ENCODE peak calls at places on chromosomes 12 and 14, in four cellular contexts. W is tibial artery, D is IMR-90, R is coronary artery. H is an unnamed sample.

GRCh38 chr14:94654071-94654974 is 42.1 kb downstream of the SERPINA3 start:
- DNase-seq in W (no peak), R (peak; percentile 49), D (peak; percentile 5), H (no peak)

GRCh38 chr12:9732966-9733461 is at the start of gene CLECL1:
- DNase-seq in R (no peak), D (no peak), W (no peak), H (no peak)

GRCh38 chr14:58238252-58239247 is 6.1 kb upstream of the PSMA3 start:
- DNase-seq in W (peak; percentile 42), R (no peak), D (no peak), H (peak; percentile 22)

GRCh38 chr12:44930972-44931600 is 55.0 kb upstream of the NELL2 start:
- DNase-seq in R (no peak), W (no peak), D (peak; percentile 73), H (peak; percentile 66)

GRCh38 chr12:113456199-113456598 is 15.5 kb downstream of the LHX5 start:
- DNase-seq in W (no peak), D (no peak), R (no peak), H (no peak)

GRCh38 chr12:57044856-57045255 is 5.1 kb downstream of the MYO1A start:
- DNase-seq in W (no peak), R (no peak), D (peak; percentile 21), H (no peak)

GRCh38 chr12:121296618-121297476 is at the start of gene CAMKK2:
- DNase-seq in R (peak; percentile 88), W (peak; percentile 76), D (peak; percentile 70), H (peak; percentile 90)

GRCh38 chr14:68884031-68885030 is 91.5 kb upstream of the ZFP36L1 start:
- DNase-seq in R (peak; percentile 68), W (peak; percentile 41), D (peak; percentile 96), H (peak; percentile 88)

GRCh38 chr14:61462566-61463195 is 141.3 kb downstream of the PRKCH start:
- DNase-seq in W (no peak), D (peak; percentile 83), R (peak; percentile 38), H (peak; percentile 77)

GRCh38 chr14:96587823-96588385 is 85.7 kb downstream of the PAPOLA start:
- DNase-seq in D (no peak), W (no peak), R (no peak), H (no peak)

GRCh38 chr12:49741882-49742620 is 694 bp downstream of the TMBIM6 start:
- DNase-seq in W (peak; percentile 91), R (peak; percentile 94), D (peak; percentile 86), H (peak; percentile 93)

DNA sequence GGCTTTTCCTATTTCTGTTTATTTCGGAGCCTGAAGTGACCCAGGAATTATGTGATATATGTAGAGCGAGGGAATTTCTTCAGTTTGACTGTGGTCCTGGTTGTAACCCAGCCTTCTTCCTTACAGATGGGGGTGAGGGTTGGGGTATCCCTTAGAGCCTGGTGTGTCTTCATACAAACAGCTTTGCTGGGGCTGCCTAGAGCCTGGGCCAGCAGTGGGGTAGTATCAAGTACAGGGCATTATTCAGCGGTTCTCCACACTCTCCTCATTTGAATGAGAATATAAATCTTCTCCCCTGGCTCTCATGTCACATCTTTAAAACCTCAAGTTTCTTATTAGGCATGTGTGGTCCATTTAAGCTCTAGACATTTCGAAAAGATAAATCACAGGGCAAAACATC is 93.9 kb downstream of the ETV6 start:
- DNase-seq in W (no peak), R (no peak), D (no peak), H (no peak)
- H3K4me3 ChIP-seq in W (no peak overlapping the region), R (no peak overlapping the region), D (no peak overlapping the region), H (no peak overlapping the region)

GRCh38 chr14:54565236-54566151 is 1.4 kb upstream of the SAMD4A start:
- DNase-seq in R (peak; percentile 97), D (peak; percentile 90), W (peak; percentile 97), H (peak; percentile 87)
- TF ChIP-seq CTCF in R (no peak), D (peak; percentile 8), W (no peak), H (no peak)

GRCh38 chr12:110067531-110067930 is 19.2 kb upstream of the C12orf76 start:
- DNase-seq in D (no peak), W (no peak), R (no peak), H (no peak)
- H3K4me3 ChIP-seq in D (no peak overlapping the region), W (no peak overlapping the region), R (no peak overlapping the region), H (no peak overlapping the region)

DNA sequence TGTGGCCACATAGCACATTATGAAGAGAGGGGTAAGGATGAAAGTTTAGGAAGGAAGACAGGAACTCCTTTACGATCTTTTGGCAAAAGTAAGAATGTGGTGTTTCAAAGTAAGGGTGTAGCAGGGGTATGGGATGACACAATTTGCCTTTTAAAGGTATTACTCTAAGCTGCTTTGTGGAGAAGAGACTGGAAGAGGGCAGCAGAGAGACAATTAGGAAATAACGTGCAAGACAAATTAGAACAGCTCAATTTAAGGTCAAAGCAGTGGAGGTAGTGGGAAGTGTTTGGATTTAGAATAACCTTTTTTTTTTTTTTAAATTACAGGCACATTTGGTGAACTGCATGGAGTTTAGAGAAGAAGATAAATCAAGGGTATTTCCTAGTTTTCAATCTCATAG is 342.6 kb downstream of the NOVA1 start:
- DNase-seq in W (no peak), D (peak; percentile 31), R (no peak), H (peak; percentile 52)
- TF ChIP-seq CTCF in W (no peak), D (peak; percentile 56), R (no peak), H (peak; percentile 63)

DNA sequence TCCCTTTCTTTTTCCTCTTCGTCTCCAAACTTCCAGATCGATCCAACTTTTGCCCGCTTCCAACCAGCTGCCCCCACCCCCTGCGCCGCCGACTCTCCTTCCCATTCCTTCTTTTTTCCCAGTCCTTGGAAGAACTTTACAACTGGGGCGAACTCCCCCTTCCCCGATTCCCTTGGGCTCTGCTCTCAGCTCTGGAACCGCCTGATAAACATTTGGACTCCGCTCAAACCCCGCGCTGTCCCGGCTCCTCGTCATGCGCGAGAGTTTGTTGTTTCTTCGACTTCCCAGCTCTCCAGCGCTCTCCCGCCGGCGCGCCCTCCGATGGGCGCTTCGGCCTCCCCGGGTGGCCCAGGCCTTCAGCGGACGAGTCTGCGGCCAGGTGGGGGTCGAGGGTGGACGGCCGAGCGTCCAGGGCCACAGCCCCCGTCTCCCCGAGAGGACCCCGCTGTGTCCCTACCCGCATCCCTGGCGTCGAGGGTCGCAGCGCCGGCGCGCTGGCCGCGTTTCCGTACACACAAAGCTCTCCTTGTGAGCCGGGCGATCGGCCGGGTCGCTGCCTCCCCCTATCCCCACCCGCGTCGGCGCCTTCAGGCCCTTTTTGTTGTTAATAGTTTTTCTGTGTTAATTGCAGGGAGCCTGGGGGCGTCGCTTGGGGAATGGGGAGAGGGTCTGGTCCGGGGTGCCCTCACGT is 819 bp downstream of the MMP14 start:
- DNase-seq in W (peak; percentile 59), D (peak; percentile 63), R (peak; percentile 84), H (peak; percentile 50)
- H3K4me3 ChIP-seq in W (peak overlapping the region; percentile 85), D (peak overlapping the region; percentile 64), R (peak overlapping the region; percentile 90), H (peak overlapping the region; percentile 93)

GRCh38 chr12:51771008-51771407 is 77.5 kb downstream of the FIGNL2 start:
- DNase-seq in R (no peak), W (no peak), D (no peak), H (peak; percentile 8)

GRCh38 chr12:51777973-51778372 is 70.5 kb downstream of the FIGNL2 start:
- DNase-seq in R (no peak), W (no peak), D (no peak), H (no peak)

GRCh38 chr12:51774936-51775335 is 73.6 kb downstream of the FIGNL2 start:
- DNase-seq in W (no peak), D (no peak), R (no peak), H (no peak)

GRCh38 chr12:51777457-51777856 is 71.1 kb downstream of the FIGNL2 start:
- DNase-seq in R (no peak), W (no peak), D (no peak), H (no peak)

GRCh38 chr12:51773145-51773869 is 75.2 kb downstream of the FIGNL2 start:
- DNase-seq in D (peak; percentile 77), R (no peak), W (no peak), H (peak; percentile 74)
- TF ChIP-seq CTCF in D (no peak), R (no peak), W (no peak), H (no peak)

GRCh38 chr12:55712700-55713415 is 3.0 kb upstream of the BLOC1S1 start:
- DNase-seq in D (no peak), R (no peak), W (no peak), H (no peak)

GRCh38 chr12:55708695-55709233 is 1.1 kb upstream of the ITGA7 start:
- DNase-seq in R (no peak), W (no peak), D (no peak), H (no peak)

GRCh38 chr12:55715169-55715764 is 579 bp upstream of the BLOC1S1 start:
- DNase-seq in W (no peak), R (no peak), D (no peak), H (no peak)

GRCh38 chr12:55713721-55714120 is 2.1 kb upstream of the BLOC1S1 start:
- DNase-seq in W (no peak), R (no peak), D (peak; percentile 89), H (peak; percentile 86)

DNA sequence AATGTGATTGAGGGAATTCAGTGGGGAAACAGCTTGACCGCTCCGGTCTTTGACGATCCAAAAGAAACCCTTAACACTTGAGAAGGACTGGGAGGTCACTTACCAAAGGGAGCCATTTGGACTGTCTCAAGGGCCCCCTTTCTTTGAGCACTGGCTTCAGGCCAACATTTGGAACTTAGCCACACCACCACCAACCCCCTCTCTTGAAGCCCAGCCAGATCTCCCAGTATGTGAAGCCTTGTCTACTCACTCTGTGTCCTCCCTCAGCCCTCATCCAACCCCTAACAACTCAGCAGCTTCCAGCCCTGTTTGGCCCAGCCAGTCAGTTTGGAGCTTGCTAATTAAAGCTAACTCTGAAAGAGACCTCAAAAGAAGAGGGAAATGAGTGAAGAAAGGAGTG is 3.7 kb upstream of the BLOC1S1 start:
- DNase-seq in W (no peak), D (no peak), R (no peak), H (no peak)
- H3K4me3 ChIP-seq in W (peak overlapping the region; percentile 96), D (no peak overlapping the region), R (peak overlapping the region; percentile 52), H (no peak overlapping the region)

DNA sequence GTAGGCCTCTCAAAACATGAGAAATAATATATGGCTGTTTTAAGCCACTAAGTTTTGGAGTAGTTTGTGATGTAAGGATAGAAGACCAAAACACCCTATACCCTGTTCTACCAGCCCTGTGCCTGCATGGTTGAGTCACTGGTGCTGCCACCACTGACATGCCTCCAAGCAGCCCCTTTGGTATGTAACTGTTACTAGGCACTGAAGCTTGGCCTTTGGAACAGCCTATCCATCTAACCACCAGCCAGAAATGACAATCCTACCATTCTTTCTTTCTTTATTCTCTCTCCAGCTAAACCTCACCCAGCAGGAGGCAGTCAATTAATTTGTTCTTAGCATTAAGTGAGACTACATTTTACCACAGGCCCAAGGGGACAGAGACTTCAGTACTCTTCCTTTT is 240.3 kb downstream of the MSRB3 start:
- DNase-seq in D (no peak), W (no peak), R (no peak), H (peak; percentile 64)
- TF ChIP-seq CTCF in D (no peak), W (no peak), R (no peak), H (no peak)

H was measured in epithelial cell of esophagus.